ENCODE peak calls at places on chromosomes 7 and 10, in nine cellular contexts. I, H, A, Q, O, L, N, C and X are unnamed samples.
A peak's percentile ranks its signal among the peaks of the same experiment; 100 is the strongest.

GRCh38 chr10:13891542-13892431 is 305.0 kb downstream of the PRPF18 start:
- DNase-seq in O (peak; percentile 59), N (no peak), A (no peak), H (no peak), C (no peak), I (peak; percentile 52), L (peak; percentile 35), Q (no peak), X (peak; percentile 62)

GRCh38 chr7:128829391-128830166 is 627 bp upstream of the FLNC start:
- DNase-seq in C (no peak), A (no peak), I (no peak), Q (peak; percentile 68), L (no peak), N (peak; percentile 39), O (no peak), H (peak; percentile 71), X (no peak)

GRCh38 chr10:84681781-84682180 is 353.4 kb downstream of the CCSER2 start:
- DNase-seq in C (no peak), N (no peak), O (no peak), H (no peak), L (no peak), Q (no peak), I (no peak), A (no peak), X (no peak)

GRCh38 chr7:157490465-157490912 is 153.7 kb downstream of the DNAJB6 start:
- DNase-seq in H (peak; percentile 96), Q (no peak), I (no peak), O (no peak), N (peak; percentile 70), A (no peak), C (peak; percentile 68), L (no peak), X (no peak)

GRCh38 chr10:21135396-21135973 is 238.4 kb upstream of the NEBL start:
- DNase-seq in Q (no peak), L (no peak), C (no peak), O (no peak), A (no peak), I (no peak), H (no peak), N (no peak), X (no peak)

GRCh38 chr10:12556057-12556456 is 206.7 kb downstream of the CAMK1D start:
- DNase-seq in A (no peak), N (no peak), I (no peak), C (no peak), O (no peak), L (no peak), H (no peak), Q (no peak), X (no peak)

GRCh38 chr10:117546020-117546629 is 3.6 kb downstream of the EMX2 start:
- DNase-seq in N (no peak), A (no peak), O (no peak), C (no peak), L (no peak), H (no peak), Q (no peak), I (no peak), X (no peak)

GRCh38 chr7:45417735-45418134 is 156.4 kb upstream of the ADCY1 start:
- DNase-seq in L (no peak), N (no peak), H (no peak), C (no peak), I (no peak), O (no peak), Q (no peak), A (no peak), X (no peak)

GRCh38 chr10:126661356-126661755 is 9.1 kb downstream of the C10orf90 start:
- DNase-seq in I (no peak), A (no peak), Q (no peak), N (no peak), O (no peak), C (no peak), L (no peak), H (no peak), X (no peak)

GRCh38 chr7:12549106-12549505 is 21.4 kb upstream of the SCIN start:
- DNase-seq in C (no peak), Q (no peak), L (no peak), I (no peak), H (peak; percentile 10), A (no peak), O (no peak), N (peak; percentile 55), X (no peak)

GRCh38 chr10:20858292-20859124 is 38.6 kb downstream of the NEBL start:
- DNase-seq in H (no peak), C (peak; percentile 25), Q (no peak), I (no peak), N (peak; percentile 73), A (no peak), O (no peak), L (no peak), X (peak; percentile 2)

GRCh38 chr7:69399038-69399800 is 199.1 kb upstream of the AUTS2 start:
- DNase-seq in L (no peak), O (no peak), I (no peak), Q (no peak), A (peak; percentile 39), N (no peak), H (peak; percentile 20), C (no peak), X (no peak)

GRCh38 chr7:69402696-69403095 is 195.6 kb upstream of the AUTS2 start:
- DNase-seq in L (no peak), A (peak; percentile 6), N (no peak), I (no peak), H (no peak), O (no peak), C (no peak), Q (no peak), X (no peak)

DNA sequence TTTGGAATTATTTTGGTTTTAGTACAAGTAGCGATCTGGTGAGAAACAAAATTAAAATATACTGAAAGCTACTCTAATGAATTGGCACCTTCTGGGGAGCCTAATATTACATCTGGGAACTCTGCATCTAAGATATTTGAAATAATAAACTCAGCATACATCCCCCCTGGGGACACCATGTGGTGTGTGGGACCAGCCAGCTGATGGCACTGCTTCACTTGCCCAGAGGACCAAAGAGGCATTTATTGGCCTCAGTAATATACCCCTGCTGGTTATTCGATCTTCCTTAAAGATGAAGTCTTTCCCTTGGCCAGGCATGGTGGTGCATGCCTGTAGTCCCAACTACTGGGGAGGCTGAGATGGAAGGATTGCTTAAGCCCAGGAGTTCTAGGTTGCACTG is 195.1 kb upstream of the AUTS2 start:
- DNase-seq in N (no peak), I (peak; percentile 28), O (peak; percentile 46), L (no peak), Q (no peak), A (peak; percentile 11), C (no peak), H (no peak), X (no peak)
- TF ChIP-seq CTCF in N (no peak), I (peak; percentile 6), O (no peak), L (peak; percentile 57), Q (peak; percentile 19), A (no peak), C (no peak), H (no peak), X (peak; percentile 55)

DNA sequence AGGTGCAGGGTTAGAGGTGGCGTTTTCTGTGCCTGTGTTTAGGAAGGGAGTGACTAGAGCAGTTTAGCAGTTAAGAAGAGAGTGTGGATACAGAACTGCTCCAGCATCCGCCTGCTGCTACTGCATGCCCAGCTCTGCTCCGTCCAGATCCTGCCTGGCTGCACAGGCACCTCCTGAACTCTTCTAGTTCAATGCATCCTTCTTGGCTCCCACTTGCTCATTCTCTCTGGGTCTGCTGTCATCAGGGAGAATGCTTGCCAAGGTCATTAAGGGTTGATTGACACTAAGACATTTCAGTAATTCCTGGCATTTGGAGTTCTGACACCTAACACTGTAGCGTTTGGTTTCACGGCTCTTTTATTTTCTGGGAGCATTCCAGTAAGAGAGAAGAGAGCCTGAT is 112.1 kb downstream of the GALNT17 start:
- DNase-seq in C (no peak), L (no peak), Q (no peak), I (no peak), A (no peak), O (no peak), H (no peak), N (no peak), X (no peak)
- TF ChIP-seq CTCF in C (no peak), L (no peak), Q (no peak), I (no peak), A (no peak), O (no peak), H (no peak), N (no peak), X (no peak)

GRCh38 chr10:104277785-104278184 is 8.8 kb downstream of the GSTO2 start:
- DNase-seq in A (no peak), Q (no peak), O (no peak), N (no peak), I (no peak), C (no peak), L (no peak), H (no peak), X (no peak)

GRCh38 chr10:104274762-104275721 is 6.1 kb downstream of the GSTO2 start:
- DNase-seq in C (peak; percentile 72), Q (peak; percentile 27), A (no peak), N (peak; percentile 56), L (no peak), O (peak; percentile 58), I (peak; percentile 61), H (no peak), X (peak; percentile 59)

GRCh38 chr10:104281694-104282093 is 12.7 kb downstream of the GSTO2 start:
- DNase-seq in Q (no peak), A (no peak), C (no peak), L (no peak), H (no peak), N (no peak), O (no peak), I (no peak), X (no peak)

GRCh38 chr10:104276192-104276591 is 7.2 kb downstream of the GSTO2 start:
- DNase-seq in I (no peak), L (no peak), Q (no peak), H (no peak), N (no peak), O (no peak), A (no peak), C (no peak), X (no peak)

GRCh38 chr10:104279550-104280259 is 10.7 kb downstream of the GSTO2 start:
- DNase-seq in Q (no peak), L (no peak), A (no peak), N (no peak), I (no peak), C (no peak), H (no peak), O (no peak), X (no peak)
- TF ChIP-seq CTCF in Q (no peak), L (no peak), A (no peak), N (no peak), I (no peak), C (no peak), H (no peak), O (no peak), X (no peak)

DNA sequence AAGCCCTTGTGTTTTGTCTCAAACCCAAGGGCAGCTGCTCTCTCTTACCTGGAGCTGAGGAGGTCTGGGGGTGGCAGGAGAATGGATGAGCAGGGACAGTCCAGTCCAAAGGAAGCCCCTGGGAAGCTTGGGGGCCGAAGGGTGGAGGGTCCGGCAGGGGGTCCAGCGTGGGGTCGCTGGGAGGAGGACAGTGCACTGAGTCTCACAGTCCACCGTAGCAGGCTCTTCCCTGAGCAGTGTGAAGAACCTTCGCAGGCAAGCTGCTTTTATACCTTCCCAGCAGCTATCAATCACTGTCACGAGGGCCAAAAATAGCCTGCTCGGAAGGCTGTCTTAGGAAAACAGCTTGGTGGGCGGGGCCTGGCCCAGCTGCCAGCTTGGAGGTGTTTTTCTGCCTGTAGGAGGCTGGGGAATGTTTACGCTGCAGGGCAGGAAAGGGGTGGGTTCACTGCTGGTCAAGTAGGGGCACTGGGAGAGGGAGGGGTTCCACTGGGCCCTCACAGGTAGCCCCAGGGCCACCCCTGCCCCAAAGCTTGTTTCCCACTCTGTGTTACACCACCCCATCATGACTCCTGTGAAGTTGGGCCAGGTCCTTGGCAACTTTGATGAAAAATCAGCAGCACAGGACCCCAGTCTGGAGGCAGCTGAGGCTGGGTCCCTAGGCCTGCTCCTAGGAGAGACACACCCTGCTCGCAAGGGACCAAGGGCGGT is at the start of gene DEPP1:
- DNase-seq in C (peak; percentile 95), L (peak; percentile 92), H (peak; percentile 78), Q (peak; percentile 91), O (peak; percentile 63), A (peak; percentile 92), N (peak; percentile 90), I (peak; percentile 92), X (no peak)
- TF ChIP-seq CTCF in C (peak; percentile 31), L (peak; percentile 51), H (peak; percentile 36), Q (peak; percentile 38), O (no peak), A (peak; percentile 7), N (peak; percentile 14), I (peak; percentile 9), X (no peak)